ENCODE peak calls at places on chromosome 18, in five cellular contexts. One of them, this sample, is unnamed.

GRCh38 chr18:34707670-34708069 is 2.4 kb upstream of the DTNA start:
- DNase-seq in right lobe of liver: no peak
- DNase-seq in uterus: peak
- DNase-seq in A549: peak
- DNase-seq in fibroblast of mammary gland: peak
- DNase-seq in this sample: no peak

GRCh38 chr18:44789704-44790103 is 109.0 kb downstream of the SETBP1 start:
- DNase-seq in uterus: peak
- DNase-seq in fibroblast of mammary gland: peak
- DNase-seq in right lobe of liver: peak
- DNase-seq in A549: peak
- DNase-seq in this sample: no peak

GRCh38 chr18:52979888-52980287 is 639.9 kb downstream of the DCC start:
- DNase-seq in uterus: no peak
- DNase-seq in A549: no peak
- DNase-seq in fibroblast of mammary gland: no peak
- DNase-seq in right lobe of liver: no peak
- DNase-seq in this sample: no peak

GRCh38 chr18:51168031-51168742 is 29.3 kb downstream of the MEX3C start:
- DNase-seq in A549: peak
- DNase-seq in fibroblast of mammary gland: no peak
- DNase-seq in uterus: no peak
- DNase-seq in right lobe of liver: no peak
- DNase-seq in this sample: no peak

GRCh38 chr18:67509711-67510110 is 6.8 kb downstream of the DSEL start:
- DNase-seq in A549: no peak
- DNase-seq in fibroblast of mammary gland: peak
- DNase-seq in uterus: no peak
- DNase-seq in right lobe of liver: no peak
- DNase-seq in this sample: no peak

GRCh38 chr18:50700245-50701165 is 119.3 kb downstream of the MRO start:
- DNase-seq in right lobe of liver: no peak
- DNase-seq in A549: no peak
- DNase-seq in uterus: no peak
- DNase-seq in fibroblast of mammary gland: no peak
- DNase-seq in this sample: no peak

GRCh38 chr18:33440384-33441043 is at the start of gene CCDC178:
- DNase-seq in A549: no peak
- DNase-seq in right lobe of liver: no peak
- DNase-seq in uterus: peak
- DNase-seq in fibroblast of mammary gland: no peak
- DNase-seq in this sample: no peak

GRCh38 chr18:51010218-51010617 is 19.8 kb upstream of the SMAD4 start:
- DNase-seq in fibroblast of mammary gland: no peak
- DNase-seq in uterus: no peak
- DNase-seq in right lobe of liver: no peak
- DNase-seq in A549: no peak
- DNase-seq in this sample: no peak

GRCh38 chr18:35289293-35290069 is 548 bp downstream of the ZSCAN30 start:
- DNase-seq in right lobe of liver: no peak
- DNase-seq in fibroblast of mammary gland: peak
- DNase-seq in uterus: peak
- DNase-seq in A549: no peak
- DNase-seq in this sample: no peak

GRCh38 chr18:11324956-11325873 is 175.8 kb upstream of the PIEZO2 start:
- DNase-seq in right lobe of liver: no peak
- DNase-seq in A549: no peak
- DNase-seq in uterus: no peak
- DNase-seq in fibroblast of mammary gland: peak
- DNase-seq in this sample: no peak

GRCh38 chr18:79964330-79965118 is at the start of gene HSBP1L1:
- DNase-seq in A549: peak
- DNase-seq in right lobe of liver: peak
- DNase-seq in uterus: no peak
- DNase-seq in fibroblast of mammary gland: peak
- DNase-seq in this sample: peak

GRCh38 chr18:10230072-10230471 is 224.4 kb upstream of the APCDD1 start:
- DNase-seq in uterus: no peak
- DNase-seq in right lobe of liver: no peak
- DNase-seq in fibroblast of mammary gland: peak
- DNase-seq in A549: peak
- DNase-seq in this sample: no peak

GRCh38 chr18:48797841-48798255 is 152.9 kb downstream of the SMAD7 start:
- DNase-seq in right lobe of liver: peak
- DNase-seq in uterus: no peak
- DNase-seq in fibroblast of mammary gland: no peak
- DNase-seq in A549: no peak
- DNase-seq in this sample: no peak
- TF ChIP-seq CTCF in right lobe of liver: no peak
- TF ChIP-seq CTCF in uterus: no peak
- TF ChIP-seq CTCF in fibroblast of mammary gland: no peak
- TF ChIP-seq CTCF in A549: no peak
- TF ChIP-seq CTCF in this sample: no peak

GRCh38 chr18:3966985-3967856 is 487.9 kb downstream of the DLGAP1 start:
- DNase-seq in uterus: no peak
- DNase-seq in right lobe of liver: no peak
- DNase-seq in fibroblast of mammary gland: peak
- DNase-seq in A549: peak
- DNase-seq in this sample: no peak
- TF ChIP-seq CTCF in uterus: no peak
- TF ChIP-seq CTCF in right lobe of liver: no peak
- TF ChIP-seq CTCF in fibroblast of mammary gland: no peak
- TF ChIP-seq CTCF in A549: no peak
- TF ChIP-seq CTCF in this sample: no peak

GRCh38 chr18:7592305-7593071 is 25.4 kb downstream of the PTPRM start:
- DNase-seq in fibroblast of mammary gland: no peak
- DNase-seq in A549: no peak
- DNase-seq in right lobe of liver: no peak
- DNase-seq in uterus: no peak
- DNase-seq in this sample: no peak
- TF ChIP-seq CTCF in fibroblast of mammary gland: no peak
- TF ChIP-seq CTCF in A549: no peak
- TF ChIP-seq CTCF in right lobe of liver: no peak
- TF ChIP-seq CTCF in uterus: no peak
- TF ChIP-seq CTCF in this sample: no peak

GRCh38 chr18:63848159-63848558 is 39.3 kb upstream of the SERPINB2 start:
- DNase-seq in uterus: no peak
- DNase-seq in fibroblast of mammary gland: peak
- DNase-seq in right lobe of liver: no peak
- DNase-seq in A549: peak
- DNase-seq in this sample: no peak
- TF ChIP-seq CTCF in uterus: peak
- TF ChIP-seq CTCF in fibroblast of mammary gland: peak
- TF ChIP-seq CTCF in right lobe of liver: peak
- TF ChIP-seq CTCF in A549: peak
- TF ChIP-seq CTCF in this sample: peak

DNA sequence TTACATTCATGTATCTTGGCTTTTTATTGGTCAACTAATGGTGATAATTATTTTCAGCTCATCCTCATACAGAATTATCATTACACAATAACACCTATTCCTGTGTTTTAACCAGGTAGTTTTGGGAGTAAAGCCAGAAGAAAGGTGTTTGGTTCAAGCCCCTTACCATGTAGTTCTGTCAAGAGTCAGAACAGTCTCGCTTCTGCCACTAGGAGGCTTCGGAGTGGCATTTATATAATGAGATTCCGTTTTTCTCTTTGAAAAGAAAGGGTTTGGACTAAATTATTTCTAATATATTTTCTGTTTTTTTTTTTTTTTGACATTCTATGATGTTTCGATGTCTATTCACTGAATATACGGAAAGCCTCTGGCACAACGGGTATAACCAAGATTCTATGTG is 217.8 kb downstream of the CDH7 start:
- DNase-seq in A549: peak
- DNase-seq in right lobe of liver: no peak
- DNase-seq in uterus: no peak
- DNase-seq in fibroblast of mammary gland: no peak
- DNase-seq in this sample: no peak
- TF ChIP-seq CTCF in A549: no peak
- TF ChIP-seq CTCF in right lobe of liver: no peak
- TF ChIP-seq CTCF in uterus: no peak
- TF ChIP-seq CTCF in fibroblast of mammary gland: no peak
- TF ChIP-seq CTCF in this sample: no peak

GRCh38 chr18:2655954-2656236 is 369 bp downstream of the SMCHD1 start:
- DNase-seq in fibroblast of mammary gland: peak
- DNase-seq in uterus: no peak
- DNase-seq in A549: peak
- DNase-seq in right lobe of liver: no peak
- DNase-seq in this sample: peak
- TF ChIP-seq CTCF in fibroblast of mammary gland: no peak
- TF ChIP-seq CTCF in uterus: no peak
- TF ChIP-seq CTCF in A549: no peak
- TF ChIP-seq CTCF in right lobe of liver: no peak
- TF ChIP-seq CTCF in this sample: no peak

GRCh38 chr18:40917096-40917495 is 1037.9 kb upstream of the PIK3C3 start:
- DNase-seq in fibroblast of mammary gland: peak
- DNase-seq in uterus: no peak
- DNase-seq in A549: peak
- DNase-seq in right lobe of liver: no peak
- DNase-seq in this sample: no peak
- TF ChIP-seq CTCF in fibroblast of mammary gland: no peak
- TF ChIP-seq CTCF in uterus: no peak
- TF ChIP-seq CTCF in A549: no peak
- TF ChIP-seq CTCF in right lobe of liver: no peak
- TF ChIP-seq CTCF in this sample: no peak

DNA sequence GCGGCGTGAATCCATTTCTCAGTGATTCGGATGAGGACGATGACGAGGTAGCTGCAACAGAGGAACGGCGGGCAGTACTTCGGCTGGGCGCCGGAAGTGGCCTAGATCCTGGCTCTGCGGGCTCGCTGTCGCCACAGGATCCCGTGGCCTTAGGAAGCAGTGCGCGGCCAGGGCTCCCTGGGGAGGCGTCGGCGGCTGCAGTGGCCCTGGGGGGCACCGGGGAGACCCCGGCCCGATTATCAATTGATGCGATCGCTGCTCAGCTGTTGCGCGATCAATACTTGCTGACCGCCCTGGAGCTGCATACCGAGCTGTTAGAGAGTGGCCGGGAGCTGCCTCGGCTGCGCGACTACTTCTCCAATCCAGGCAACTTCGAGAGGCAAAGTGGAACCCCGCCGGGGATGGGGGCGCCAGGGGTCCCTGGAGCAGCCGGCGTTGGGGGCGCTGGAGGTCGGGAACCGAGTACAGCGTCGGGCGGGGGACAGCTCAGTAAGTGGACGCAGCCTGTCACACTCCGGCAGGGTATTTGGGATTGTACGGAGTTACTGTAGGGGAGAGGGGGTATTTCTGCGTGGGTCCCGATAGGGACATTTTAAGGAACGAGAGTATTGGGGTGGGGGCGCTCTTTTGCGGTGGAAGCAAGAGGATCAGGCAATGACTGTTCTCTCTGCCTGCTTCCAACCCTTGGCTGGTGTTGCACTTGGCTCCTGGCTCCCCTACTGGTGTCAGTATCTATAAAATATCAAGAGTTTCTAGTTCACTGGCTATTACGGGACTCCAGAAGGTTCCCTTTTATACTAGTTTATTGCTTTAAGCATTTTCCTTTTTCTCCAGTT is 706 bp downstream of the RELCH start:
- DNase-seq in uterus: peak
- DNase-seq in fibroblast of mammary gland: peak
- DNase-seq in A549: peak
- DNase-seq in right lobe of liver: peak
- DNase-seq in this sample: peak
- TF ChIP-seq CTCF in uterus: no peak
- TF ChIP-seq CTCF in fibroblast of mammary gland: peak
- TF ChIP-seq CTCF in A549: no peak
- TF ChIP-seq CTCF in right lobe of liver: no peak
- TF ChIP-seq CTCF in this sample: peak

DNA sequence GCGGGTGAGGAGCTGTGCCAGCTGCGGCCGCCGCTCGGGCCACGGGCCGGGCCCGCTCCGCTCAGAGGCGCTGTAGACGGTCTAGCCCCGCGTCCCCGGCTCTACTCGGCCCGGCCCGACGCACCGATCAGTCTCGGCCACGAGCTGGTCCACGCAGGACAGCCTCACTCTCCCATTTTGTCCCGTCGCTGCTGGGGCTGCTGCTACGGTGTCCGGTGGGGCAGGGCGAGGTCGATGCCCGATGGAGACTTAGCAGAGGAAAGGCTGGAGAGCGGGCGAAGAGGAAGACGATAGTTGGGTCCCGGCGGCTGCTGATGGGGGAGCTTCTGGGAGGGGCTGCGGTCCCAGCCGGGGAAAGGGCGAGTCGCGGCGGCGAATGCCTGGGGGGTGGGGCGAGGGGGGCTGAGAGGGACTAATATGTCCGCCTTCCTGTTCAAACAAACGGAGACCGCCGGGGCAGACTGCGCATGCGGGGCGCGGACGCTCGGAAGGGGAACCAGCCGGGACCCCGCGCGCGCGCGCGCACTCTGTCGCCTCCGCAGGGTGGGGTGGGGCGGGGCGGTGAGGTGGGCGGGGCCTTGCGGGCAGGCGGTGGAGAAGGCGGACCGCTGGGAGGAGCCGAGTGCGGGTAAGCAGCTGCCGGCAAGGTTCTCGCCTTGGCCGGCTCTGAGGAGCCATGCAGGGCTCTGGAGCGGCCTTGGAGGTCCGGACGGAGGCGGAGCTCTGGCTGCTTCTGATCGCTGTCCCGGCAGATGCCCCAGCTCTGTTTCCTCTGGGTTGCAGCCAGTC is at the start of gene ROCK1:
- DNase-seq in uterus: peak
- DNase-seq in A549: peak
- DNase-seq in right lobe of liver: peak
- DNase-seq in fibroblast of mammary gland: peak
- DNase-seq in this sample: peak
- TF ChIP-seq CTCF in uterus: no peak
- TF ChIP-seq CTCF in A549: no peak
- TF ChIP-seq CTCF in right lobe of liver: no peak
- TF ChIP-seq CTCF in fibroblast of mammary gland: no peak
- TF ChIP-seq CTCF in this sample: no peak